ENCODE peak calls at places on chromosomes 3 and 15, in four cellular contexts. One of them, this sample, is unnamed.

GRCh38 chr3:29972594-29972993 is 633.8 kb upstream of the TGFBR2 start:
- DNase-seq in fibroblast of the aortic adventitia: peak
- DNase-seq in dorsolateral prefrontal cortex: no peak
- DNase-seq in stomach: no peak
- DNase-seq in this sample: peak

GRCh38 chr3:42122261-42123011 is 31.3 kb downstream of the TRAK1 start:
- DNase-seq in fibroblast of the aortic adventitia: no peak
- DNase-seq in dorsolateral prefrontal cortex: peak
- DNase-seq in stomach: no peak
- DNase-seq in this sample: no peak

GRCh38 chr3:105715372-105715771 is 153.4 kb downstream of the CBLB start:
- DNase-seq in fibroblast of the aortic adventitia: peak
- DNase-seq in dorsolateral prefrontal cortex: no peak
- DNase-seq in stomach: no peak
- DNase-seq in this sample: peak

GRCh38 chr3:57017481-57017880 is 43.0 kb upstream of the SPATA12 start:
- DNase-seq in fibroblast of the aortic adventitia: no peak
- DNase-seq in dorsolateral prefrontal cortex: peak
- DNase-seq in stomach: no peak
- DNase-seq in this sample: peak

GRCh38 chr15:69414702-69415161 is 583 bp downstream of the KIF23 start:
- DNase-seq in fibroblast of the aortic adventitia: peak
- DNase-seq in dorsolateral prefrontal cortex: no peak
- DNase-seq in stomach: no peak
- DNase-seq in this sample: peak

GRCh38 chr3:53671192-53672021 is 174.8 kb downstream of the CHDH start:
- DNase-seq in fibroblast of the aortic adventitia: no peak
- DNase-seq in dorsolateral prefrontal cortex: no peak
- DNase-seq in stomach: no peak
- DNase-seq in this sample: no peak

GRCh38 chr15:92020765-92021164 is 167.3 kb downstream of the SLCO3A1 start:
- DNase-seq in fibroblast of the aortic adventitia: peak
- DNase-seq in dorsolateral prefrontal cortex: no peak
- DNase-seq in stomach: no peak
- DNase-seq in this sample: peak

GRCh38 chr3:74267583-74268184 is 346.8 kb downstream of the CNTN3 start:
- DNase-seq in fibroblast of the aortic adventitia: peak
- DNase-seq in dorsolateral prefrontal cortex: no peak
- DNase-seq in stomach: no peak
- DNase-seq in this sample: peak

GRCh38 chr3:160374472-160374871 is 24.6 kb downstream of the IFT80 start:
- DNase-seq in fibroblast of the aortic adventitia: no peak
- DNase-seq in dorsolateral prefrontal cortex: no peak
- DNase-seq in stomach: no peak
- DNase-seq in this sample: no peak

GRCh38 chr15:92818658-92819311 is 81.3 kb upstream of the CHD2 start:
- DNase-seq in fibroblast of the aortic adventitia: no peak
- DNase-seq in dorsolateral prefrontal cortex: no peak
- DNase-seq in stomach: no peak
- DNase-seq in this sample: no peak

GRCh38 chr3:189324538-189325138 is 152.9 kb downstream of the TPRG1 start:
- DNase-seq in fibroblast of the aortic adventitia: peak
- DNase-seq in dorsolateral prefrontal cortex: no peak
- DNase-seq in stomach: peak
- DNase-seq in this sample: peak

GRCh38 chr15:31306426-31307269 is 20.0 kb upstream of the KLF13 start:
- DNase-seq in fibroblast of the aortic adventitia: no peak
- DNase-seq in dorsolateral prefrontal cortex: peak
- DNase-seq in stomach: peak
- DNase-seq in this sample: no peak

GRCh38 chr3:13203398-13204176 is 130.4 kb upstream of the IQSEC1 start:
- DNase-seq in fibroblast of the aortic adventitia: no peak
- DNase-seq in dorsolateral prefrontal cortex: peak
- DNase-seq in stomach: no peak
- DNase-seq in this sample: no peak

GRCh38 chr15:80152180-80152895 is 461 bp upstream of the FAH start:
- DNase-seq in fibroblast of the aortic adventitia: peak
- DNase-seq in dorsolateral prefrontal cortex: peak
- DNase-seq in stomach: peak
- DNase-seq in this sample: peak

GRCh38 chr3:111577798-111578685 is 17.1 kb downstream of the ZBED2 start:
- DNase-seq in fibroblast of the aortic adventitia: peak
- DNase-seq in dorsolateral prefrontal cortex: no peak
- DNase-seq in stomach: no peak
- DNase-seq in this sample: peak

GRCh38 chr3:141243295-141243707 is 11.7 kb downstream of the PXYLP1 start:
- DNase-seq in fibroblast of the aortic adventitia: peak
- DNase-seq in dorsolateral prefrontal cortex: peak
- DNase-seq in stomach: no peak
- DNase-seq in this sample: peak

GRCh38 chr15:66955871-66956585 is 109.4 kb upstream of the SMAD3 start:
- DNase-seq in fibroblast of the aortic adventitia: peak
- DNase-seq in dorsolateral prefrontal cortex: no peak
- DNase-seq in stomach: no peak
- DNase-seq in this sample: no peak

GRCh38 chr15:92883643-92884458 is 16.3 kb upstream of the CHD2 start:
- DNase-seq in fibroblast of the aortic adventitia: peak
- DNase-seq in dorsolateral prefrontal cortex: no peak
- DNase-seq in stomach: no peak
- DNase-seq in this sample: peak

GRCh38 chr15:55743615-55743978 is 645 bp upstream of the PRTG start:
- DNase-seq in fibroblast of the aortic adventitia: no peak
- DNase-seq in dorsolateral prefrontal cortex: no peak
- DNase-seq in stomach: no peak
- DNase-seq in this sample: no peak

GRCh38 chr3:108241721-108242120 is 19.5 kb upstream of the IFT57 start:
- DNase-seq in fibroblast of the aortic adventitia: no peak
- DNase-seq in dorsolateral prefrontal cortex: no peak
- DNase-seq in stomach: no peak
- DNase-seq in this sample: no peak

GRCh38 chr15:98914626-98915025 is 93.0 kb downstream of the PGPEP1L start:
- DNase-seq in fibroblast of the aortic adventitia: peak
- DNase-seq in dorsolateral prefrontal cortex: no peak
- DNase-seq in stomach: no peak
- DNase-seq in this sample: peak

DNA sequence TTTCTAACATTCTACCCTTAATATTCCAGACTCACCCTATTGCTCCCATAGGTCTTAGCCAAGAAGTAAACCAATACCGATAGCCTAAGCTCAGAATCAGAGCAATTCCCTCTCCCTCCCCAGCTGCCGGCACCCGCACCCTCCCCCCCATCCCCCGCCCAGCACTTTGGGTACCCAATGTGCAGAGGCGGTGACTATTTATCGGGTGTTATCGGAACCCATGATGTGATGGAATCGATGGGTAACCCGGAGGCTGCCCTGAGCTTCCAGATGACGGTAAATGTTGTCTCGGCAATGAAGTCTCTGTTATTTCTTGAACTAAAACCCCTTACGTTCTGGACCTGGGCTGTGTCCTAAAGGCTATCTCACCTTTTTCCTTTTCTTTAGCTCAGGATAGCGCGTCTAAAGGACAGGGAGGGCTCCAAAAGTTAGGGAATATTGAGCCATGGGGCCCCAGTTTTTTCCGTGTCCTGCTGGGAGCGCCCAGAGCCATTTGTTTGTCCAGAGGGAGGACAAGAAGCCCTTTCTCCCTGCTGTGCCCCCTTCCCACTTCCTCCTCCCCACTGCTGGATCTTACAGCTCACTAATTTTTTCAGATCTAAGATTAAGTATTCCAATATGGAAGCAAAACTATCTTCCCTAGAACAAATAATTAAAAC is 1.6 kb downstream of the SLITRK3 start:
- DNase-seq in fibroblast of the aortic adventitia: no peak
- DNase-seq in dorsolateral prefrontal cortex: no peak
- DNase-seq in stomach: no peak
- DNase-seq in this sample: no peak
- H3K4me3 ChIP-seq in fibroblast of the aortic adventitia: no peak
- H3K4me3 ChIP-seq in dorsolateral prefrontal cortex: peak
- H3K4me3 ChIP-seq in stomach: peak
- H3K4me3 ChIP-seq in this sample: no peak

DNA sequence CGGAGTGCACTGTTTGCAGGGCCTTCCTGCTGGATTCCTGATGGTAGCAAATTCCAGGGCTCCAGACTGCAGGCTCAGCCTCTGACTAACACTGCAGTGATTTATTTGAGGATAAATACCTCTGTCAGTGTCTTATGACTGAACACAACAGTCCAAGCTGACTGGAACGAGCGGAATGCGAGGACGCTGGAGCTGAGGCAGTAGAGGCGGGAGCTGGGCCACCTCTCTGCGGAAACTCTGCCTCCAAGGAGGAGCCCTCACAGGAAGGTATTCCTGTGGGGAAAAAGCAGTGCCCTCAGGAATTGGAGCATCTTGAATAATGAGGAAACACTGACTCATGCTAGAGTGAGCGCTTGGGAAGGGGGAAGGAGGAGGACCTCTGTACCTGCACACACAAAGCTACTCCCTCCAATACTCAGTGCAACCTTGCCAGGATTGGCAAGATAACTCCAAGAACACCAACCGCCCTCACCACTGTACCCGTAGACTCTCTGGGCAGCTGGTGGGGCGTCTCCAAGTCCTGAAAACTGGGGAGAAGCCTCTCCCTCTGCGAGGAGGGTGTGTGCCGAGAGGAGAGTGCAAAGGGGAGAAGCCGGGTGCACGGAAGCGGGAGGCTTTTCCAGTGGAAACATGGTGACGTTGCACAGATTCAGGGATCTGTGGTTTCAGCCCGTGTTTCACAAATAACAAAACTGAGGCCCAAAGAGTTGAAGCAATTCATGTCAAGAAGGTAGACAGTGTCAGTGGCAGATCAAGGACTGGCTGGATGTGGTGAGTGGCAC is 43.0 kb downstream of the VGLL4 start:
- DNase-seq in fibroblast of the aortic adventitia: peak
- DNase-seq in dorsolateral prefrontal cortex: peak
- DNase-seq in stomach: peak
- DNase-seq in this sample: peak
- H3K4me3 ChIP-seq in fibroblast of the aortic adventitia: no peak
- H3K4me3 ChIP-seq in dorsolateral prefrontal cortex: no peak
- H3K4me3 ChIP-seq in stomach: no peak
- H3K4me3 ChIP-seq in this sample: peak

GRCh38 chr15:90716976-90717821 is at the start of gene BLM:
- DNase-seq in fibroblast of the aortic adventitia: peak
- DNase-seq in dorsolateral prefrontal cortex: peak
- DNase-seq in stomach: peak
- DNase-seq in this sample: peak

GRCh38 chr15:90713081-90713480 is 4.1 kb upstream of the BLM start:
- DNase-seq in fibroblast of the aortic adventitia: no peak
- DNase-seq in dorsolateral prefrontal cortex: no peak
- DNase-seq in stomach: no peak
- DNase-seq in this sample: no peak

GRCh38 chr15:90716317-90716975 is 700 bp upstream of the BLM start:
- DNase-seq in fibroblast of the aortic adventitia: peak
- DNase-seq in dorsolateral prefrontal cortex: no peak
- DNase-seq in stomach: no peak
- DNase-seq in this sample: peak

DNA sequence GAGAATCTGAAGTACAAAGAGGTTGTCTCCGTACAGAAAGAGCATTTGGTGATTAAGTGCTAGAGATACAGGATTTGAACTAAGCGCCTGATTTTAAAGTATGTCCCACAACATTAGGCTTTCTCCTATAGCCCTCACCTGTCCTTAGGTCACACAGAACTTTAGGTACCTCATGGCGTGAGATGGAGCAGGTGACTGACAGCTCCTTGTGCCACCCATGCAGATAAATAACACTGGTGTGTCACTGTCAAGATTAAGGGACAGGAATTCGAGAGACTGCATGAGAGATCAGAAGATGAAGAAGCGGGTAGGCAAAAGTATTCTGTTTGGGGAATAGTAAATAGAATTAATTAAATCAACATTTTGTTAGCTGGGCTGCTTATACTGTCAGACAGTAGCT is 1.1 kb downstream of the BLM start:
- DNase-seq in fibroblast of the aortic adventitia: no peak
- DNase-seq in dorsolateral prefrontal cortex: no peak
- DNase-seq in stomach: no peak
- DNase-seq in this sample: no peak
- H3K4me3 ChIP-seq in fibroblast of the aortic adventitia: peak
- H3K4me3 ChIP-seq in dorsolateral prefrontal cortex: no peak
- H3K4me3 ChIP-seq in stomach: no peak
- H3K4me3 ChIP-seq in this sample: no peak

GRCh38 chr3:120742198-120743080 is at the start of the genes GTF2E1 and RABL3:
- DNase-seq in fibroblast of the aortic adventitia: peak
- DNase-seq in dorsolateral prefrontal cortex: peak
- DNase-seq in stomach: peak
- DNase-seq in this sample: peak

GRCh38 chr3:120743556-120744195 is 1.1 kb downstream of the GTF2E1 start:
- DNase-seq in fibroblast of the aortic adventitia: peak
- DNase-seq in dorsolateral prefrontal cortex: no peak
- DNase-seq in stomach: no peak
- DNase-seq in this sample: peak

GRCh38 chr3:120741837-120742197 is 499 bp downstream of the RABL3 start:
- DNase-seq in fibroblast of the aortic adventitia: peak
- DNase-seq in dorsolateral prefrontal cortex: no peak
- DNase-seq in stomach: peak
- DNase-seq in this sample: no peak

GRCh38 chr3:120743081-120743365 is 479 bp downstream of the GTF2E1 start:
- DNase-seq in fibroblast of the aortic adventitia: peak
- DNase-seq in dorsolateral prefrontal cortex: no peak
- DNase-seq in stomach: no peak
- DNase-seq in this sample: peak

GRCh38 chr3:120741320-120741719 is 996 bp downstream of the RABL3 start:
- DNase-seq in fibroblast of the aortic adventitia: no peak
- DNase-seq in dorsolateral prefrontal cortex: no peak
- DNase-seq in stomach: no peak
- DNase-seq in this sample: no peak
- H3K4me3 ChIP-seq in fibroblast of the aortic adventitia: no peak
- H3K4me3 ChIP-seq in dorsolateral prefrontal cortex: peak
- H3K4me3 ChIP-seq in stomach: peak
- H3K4me3 ChIP-seq in this sample: peak

GRCh38 chr3:156551261-156551660 is 3.7 kb downstream of the SSR3 start:
- DNase-seq in fibroblast of the aortic adventitia: peak
- DNase-seq in dorsolateral prefrontal cortex: no peak
- DNase-seq in stomach: no peak
- DNase-seq in this sample: peak

GRCh38 chr3:156553705-156554356 is 1.1 kb downstream of the SSR3 start:
- DNase-seq in fibroblast of the aortic adventitia: peak
- DNase-seq in dorsolateral prefrontal cortex: no peak
- DNase-seq in stomach: no peak
- DNase-seq in this sample: peak

GRCh38 chr3:156554515-156554841 is 439 bp downstream of the SSR3 start:
- DNase-seq in fibroblast of the aortic adventitia: no peak
- DNase-seq in dorsolateral prefrontal cortex: peak
- DNase-seq in stomach: peak
- DNase-seq in this sample: no peak

GRCh38 chr3:156551746-156552145 is 3.2 kb downstream of the SSR3 start:
- DNase-seq in fibroblast of the aortic adventitia: peak
- DNase-seq in dorsolateral prefrontal cortex: no peak
- DNase-seq in stomach: no peak
- DNase-seq in this sample: peak

GRCh38 chr3:156552973-156553372 is 1.9 kb downstream of the SSR3 start:
- DNase-seq in fibroblast of the aortic adventitia: no peak
- DNase-seq in dorsolateral prefrontal cortex: no peak
- DNase-seq in stomach: no peak
- DNase-seq in this sample: no peak
- H3K4me3 ChIP-seq in fibroblast of the aortic adventitia: peak
- H3K4me3 ChIP-seq in dorsolateral prefrontal cortex: peak
- H3K4me3 ChIP-seq in stomach: peak
- H3K4me3 ChIP-seq in this sample: peak